ENCODE peak calls at places on chromosomes 4 and X, in nine cellular contexts. One of them, this sample, is unnamed.

GRCh38 chr4:74449571-74450297 is 4.8 kb downstream of the AREG start:
- DNase-seq in transverse colon: no peak
- DNase-seq in A549: peak; percentile 45
- DNase-seq in MG63: no peak
- DNase-seq in upper lobe of right lung: no peak
- DNase-seq in ovary: no peak
- DNase-seq in psoas muscle: no peak
- DNase-seq in tibial artery: no peak
- DNase-seq in effector memory CD4-positive, alpha-beta T cell: no peak
- DNase-seq in this sample: no peak

GRCh38 chr4:146146918-146147317 is 28.6 kb upstream of the LSM6 start:
- DNase-seq in transverse colon: no peak
- DNase-seq in A549: no peak
- DNase-seq in MG63: no peak
- DNase-seq in upper lobe of right lung: no peak
- DNase-seq in ovary: no peak
- DNase-seq in psoas muscle: no peak
- DNase-seq in tibial artery: no peak
- DNase-seq in effector memory CD4-positive, alpha-beta T cell: no peak
- DNase-seq in this sample: no peak

GRCh38 chrX:43663173-43663572 is 7.1 kb downstream of the MAOA start:
- DNase-seq in transverse colon: no peak
- DNase-seq in A549: no peak
- DNase-seq in MG63: no peak
- DNase-seq in upper lobe of right lung: no peak
- DNase-seq in ovary: no peak
- DNase-seq in psoas muscle: no peak
- DNase-seq in tibial artery: no peak
- DNase-seq in effector memory CD4-positive, alpha-beta T cell: no peak
- DNase-seq in this sample: no peak

GRCh38 chr4:87465739-87466366 is 43.5 kb downstream of the NUDT9 start:
- DNase-seq in transverse colon: no peak
- DNase-seq in A549: peak; percentile 54
- DNase-seq in MG63: no peak
- DNase-seq in upper lobe of right lung: no peak
- DNase-seq in ovary: no peak
- DNase-seq in psoas muscle: no peak
- DNase-seq in tibial artery: no peak
- DNase-seq in effector memory CD4-positive, alpha-beta T cell: no peak
- DNase-seq in this sample: no peak

GRCh38 chr4:48781968-48782367 is 1.9 kb upstream of the FRYL start:
- DNase-seq in transverse colon: no peak
- DNase-seq in A549: no peak
- DNase-seq in MG63: no peak
- DNase-seq in upper lobe of right lung: no peak
- DNase-seq in ovary: no peak
- DNase-seq in psoas muscle: no peak
- DNase-seq in tibial artery: no peak
- DNase-seq in effector memory CD4-positive, alpha-beta T cell: no peak
- DNase-seq in this sample: no peak

GRCh38 chrX:64205735-64206491 is 405 bp upstream of the AMER1 start:
- DNase-seq in transverse colon: peak; percentile 95
- DNase-seq in A549: peak; percentile 93
- DNase-seq in MG63: peak; percentile 95
- DNase-seq in upper lobe of right lung: peak; percentile 96
- DNase-seq in ovary: peak; percentile 95
- DNase-seq in psoas muscle: peak; percentile 92
- DNase-seq in tibial artery: peak; percentile 94
- DNase-seq in effector memory CD4-positive, alpha-beta T cell: peak; percentile 76
- DNase-seq in this sample: peak; percentile 79

GRCh38 chr4:148443550-148444295 is 1.5 kb upstream of the NR3C2 start:
- DNase-seq in transverse colon: peak; percentile 40
- DNase-seq in A549: no peak
- DNase-seq in MG63: no peak
- DNase-seq in upper lobe of right lung: peak; percentile 82
- DNase-seq in ovary: peak; percentile 68
- DNase-seq in psoas muscle: peak; percentile 39
- DNase-seq in tibial artery: peak; percentile 48
- DNase-seq in effector memory CD4-positive, alpha-beta T cell: peak; percentile 4
- DNase-seq in this sample: peak; percentile 17

GRCh38 chr4:27003602-27004238 is 143.1 kb downstream of the STIM2 start:
- DNase-seq in transverse colon: no peak
- DNase-seq in A549: no peak
- DNase-seq in MG63: no peak
- DNase-seq in upper lobe of right lung: no peak
- DNase-seq in ovary: no peak
- DNase-seq in psoas muscle: no peak
- DNase-seq in tibial artery: no peak
- DNase-seq in effector memory CD4-positive, alpha-beta T cell: no peak
- DNase-seq in this sample: no peak

GRCh38 chrX:69759921-69760625 is 144.2 kb downstream of the EDA start:
- DNase-seq in transverse colon: no peak
- DNase-seq in A549: no peak
- DNase-seq in MG63: no peak
- DNase-seq in upper lobe of right lung: no peak
- DNase-seq in ovary: no peak
- DNase-seq in psoas muscle: no peak
- DNase-seq in tibial artery: no peak
- DNase-seq in effector memory CD4-positive, alpha-beta T cell: no peak
- DNase-seq in this sample: no peak

GRCh38 chr4:139735381-139736256 is 70.0 kb downstream of the MGST2 start:
- DNase-seq in transverse colon: no peak
- DNase-seq in A549: no peak
- DNase-seq in MG63: no peak
- DNase-seq in upper lobe of right lung: peak; percentile 66
- DNase-seq in ovary: peak; percentile 74
- DNase-seq in psoas muscle: peak; percentile 38
- DNase-seq in tibial artery: peak; percentile 36
- DNase-seq in effector memory CD4-positive, alpha-beta T cell: no peak
- DNase-seq in this sample: no peak

GRCh38 chr4:69813628-69814027 is 46.3 kb downstream of the SULT1E1 start:
- DNase-seq in transverse colon: no peak
- DNase-seq in A549: no peak
- DNase-seq in MG63: no peak
- DNase-seq in upper lobe of right lung: no peak
- DNase-seq in ovary: no peak
- DNase-seq in psoas muscle: no peak
- DNase-seq in tibial artery: no peak
- DNase-seq in effector memory CD4-positive, alpha-beta T cell: no peak
- DNase-seq in this sample: no peak

GRCh38 chr4:77047037-77047436 is 28.8 kb downstream of the CCNI start:
- DNase-seq in transverse colon: no peak
- DNase-seq in A549: no peak
- DNase-seq in MG63: no peak
- DNase-seq in upper lobe of right lung: no peak
- DNase-seq in ovary: no peak
- DNase-seq in psoas muscle: no peak
- DNase-seq in tibial artery: no peak
- DNase-seq in effector memory CD4-positive, alpha-beta T cell: no peak
- DNase-seq in this sample: no peak

GRCh38 chr4:178027796-178028195 is 585.6 kb upstream of the AGA start:
- DNase-seq in transverse colon: no peak
- DNase-seq in A549: no peak
- DNase-seq in MG63: no peak
- DNase-seq in upper lobe of right lung: no peak
- DNase-seq in ovary: no peak
- DNase-seq in psoas muscle: no peak
- DNase-seq in tibial artery: no peak
- DNase-seq in effector memory CD4-positive, alpha-beta T cell: no peak
- DNase-seq in this sample: no peak

GRCh38 chr4:60944070-60944469 is 256.1 kb upstream of the ADGRL3 start:
- DNase-seq in transverse colon: no peak
- DNase-seq in A549: peak; percentile 7
- DNase-seq in MG63: no peak
- DNase-seq in upper lobe of right lung: no peak
- DNase-seq in ovary: no peak
- DNase-seq in psoas muscle: no peak
- DNase-seq in tibial artery: no peak
- DNase-seq in effector memory CD4-positive, alpha-beta T cell: no peak
- DNase-seq in this sample: no peak

GRCh38 chrX:149286940-149287349 is 218.2 kb downstream of the IDS start:
- DNase-seq in transverse colon: peak; percentile 19
- DNase-seq in A549: peak; percentile 38
- DNase-seq in MG63: no peak
- DNase-seq in upper lobe of right lung: no peak
- DNase-seq in ovary: no peak
- DNase-seq in psoas muscle: peak; percentile 8
- DNase-seq in tibial artery: no peak
- DNase-seq in effector memory CD4-positive, alpha-beta T cell: peak; percentile 0
- DNase-seq in this sample: no peak

GRCh38 chrX:141638601-141639000 is 49.1 kb downstream of the SPANXA2 start:
- DNase-seq in transverse colon: no peak
- DNase-seq in A549: no peak
- DNase-seq in MG63: no peak
- DNase-seq in upper lobe of right lung: no peak
- DNase-seq in ovary: no peak
- DNase-seq in psoas muscle: no peak
- DNase-seq in tibial artery: no peak
- DNase-seq in effector memory CD4-positive, alpha-beta T cell: no peak
- DNase-seq in this sample: no peak

DNA sequence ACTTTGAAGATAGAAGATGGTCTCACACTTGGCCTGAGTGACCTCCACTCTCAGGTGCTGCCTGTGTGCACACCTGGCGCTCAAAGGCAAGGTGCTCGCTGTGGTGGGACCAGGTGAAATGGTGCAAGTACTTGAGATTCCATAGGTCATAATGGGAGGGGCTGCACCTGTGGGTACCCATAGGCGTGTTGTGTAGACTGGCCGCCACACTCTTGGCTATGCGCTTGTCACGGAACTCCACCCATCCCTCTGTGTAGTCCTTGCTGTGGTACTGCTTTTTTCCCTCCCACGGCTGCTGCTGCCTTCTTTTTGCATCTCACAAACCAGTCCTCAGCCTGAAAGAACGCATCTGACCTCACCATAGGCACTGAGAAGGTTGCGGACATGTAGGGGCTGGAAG is 27.0 kb downstream of the METAP1 start:
- DNase-seq in transverse colon: no peak
- DNase-seq in A549: no peak
- DNase-seq in MG63: no peak
- DNase-seq in upper lobe of right lung: no peak
- DNase-seq in ovary: no peak
- DNase-seq in psoas muscle: no peak
- DNase-seq in tibial artery: no peak
- DNase-seq in effector memory CD4-positive, alpha-beta T cell: no peak
- DNase-seq in this sample: no peak
- H3K9me3 ChIP-seq in transverse colon: peaks cover 5% of the 10 kb centered on the region
- H3K9me3 ChIP-seq in A549: peaks cover 8% of the 10 kb centered on the region
- H3K9me3 ChIP-seq in MG63: no peaks in the 10 kb centered on the region
- H3K9me3 ChIP-seq in upper lobe of right lung: no peaks in the 10 kb centered on the region
- H3K9me3 ChIP-seq in ovary: no peaks in the 10 kb centered on the region
- H3K9me3 ChIP-seq in psoas muscle: peaks cover 9% of the 10 kb centered on the region
- H3K9me3 ChIP-seq in tibial artery: no peaks in the 10 kb centered on the region
- H3K9me3 ChIP-seq in effector memory CD4-positive, alpha-beta T cell: peaks cover 13% of the 10 kb centered on the region
- H3K9me3 ChIP-seq in this sample: peaks cover 5% of the 10 kb centered on the region

GRCh38 chr4:110614173-110614948 is 8.5 kb downstream of the PITX2 start:
- DNase-seq in transverse colon: no peak
- DNase-seq in A549: no peak
- DNase-seq in MG63: no peak
- DNase-seq in upper lobe of right lung: no peak
- DNase-seq in ovary: no peak
- DNase-seq in psoas muscle: no peak
- DNase-seq in tibial artery: no peak
- DNase-seq in effector memory CD4-positive, alpha-beta T cell: no peak
- DNase-seq in this sample: no peak
- H3K9me3 ChIP-seq in transverse colon: no peaks in the 10 kb centered on the region
- H3K9me3 ChIP-seq in A549: no peaks in the 10 kb centered on the region
- H3K9me3 ChIP-seq in MG63: no peaks in the 10 kb centered on the region
- H3K9me3 ChIP-seq in upper lobe of right lung: no peaks in the 10 kb centered on the region
- H3K9me3 ChIP-seq in ovary: no peaks in the 10 kb centered on the region
- H3K9me3 ChIP-seq in psoas muscle: no peaks in the 10 kb centered on the region
- H3K9me3 ChIP-seq in tibial artery: no peaks in the 10 kb centered on the region
- H3K9me3 ChIP-seq in effector memory CD4-positive, alpha-beta T cell: no peaks in the 10 kb centered on the region
- H3K9me3 ChIP-seq in this sample: no peaks in the 10 kb centered on the region

GRCh38 chr4:168978001-168978700 is 31.9 kb downstream of the CBR4 start:
- DNase-seq in transverse colon: no peak
- DNase-seq in A549: no peak
- DNase-seq in MG63: no peak
- DNase-seq in upper lobe of right lung: no peak
- DNase-seq in ovary: no peak
- DNase-seq in psoas muscle: no peak
- DNase-seq in tibial artery: no peak
- DNase-seq in effector memory CD4-positive, alpha-beta T cell: no peak
- DNase-seq in this sample: no peak
- H3K9me3 ChIP-seq in transverse colon: peaks cover 15% of the 10 kb centered on the region
- H3K9me3 ChIP-seq in A549: peaks cover 9% of the 10 kb centered on the region
- H3K9me3 ChIP-seq in MG63: peaks cover 5% of the 10 kb centered on the region
- H3K9me3 ChIP-seq in upper lobe of right lung: peaks cover 10% of the 10 kb centered on the region
- H3K9me3 ChIP-seq in ovary: no peaks in the 10 kb centered on the region
- H3K9me3 ChIP-seq in psoas muscle: peaks cover 13% of the 10 kb centered on the region
- H3K9me3 ChIP-seq in tibial artery: no peaks in the 10 kb centered on the region
- H3K9me3 ChIP-seq in effector memory CD4-positive, alpha-beta T cell: peaks cover 14% of the 10 kb centered on the region
- H3K9me3 ChIP-seq in this sample: peaks cover 12% of the 10 kb centered on the region

GRCh38 chr4:107711831-107712230 is 8.2 kb downstream of the PAPSS1 start:
- DNase-seq in transverse colon: no peak
- DNase-seq in A549: no peak
- DNase-seq in MG63: no peak
- DNase-seq in upper lobe of right lung: no peak
- DNase-seq in ovary: no peak
- DNase-seq in psoas muscle: no peak
- DNase-seq in tibial artery: no peak
- DNase-seq in effector memory CD4-positive, alpha-beta T cell: no peak
- DNase-seq in this sample: no peak

GRCh38 chr4:107710493-107711459 is 9.3 kb downstream of the PAPSS1 start:
- DNase-seq in transverse colon: no peak
- DNase-seq in A549: no peak
- DNase-seq in MG63: no peak
- DNase-seq in upper lobe of right lung: no peak
- DNase-seq in ovary: no peak
- DNase-seq in psoas muscle: no peak
- DNase-seq in tibial artery: no peak
- DNase-seq in effector memory CD4-positive, alpha-beta T cell: no peak
- DNase-seq in this sample: no peak

GRCh38 chr4:107709916-107710315 is 10.1 kb downstream of the PAPSS1 start:
- DNase-seq in transverse colon: no peak
- DNase-seq in A549: no peak
- DNase-seq in MG63: no peak
- DNase-seq in upper lobe of right lung: no peak
- DNase-seq in ovary: no peak
- DNase-seq in psoas muscle: no peak
- DNase-seq in tibial artery: no peak
- DNase-seq in effector memory CD4-positive, alpha-beta T cell: no peak
- DNase-seq in this sample: no peak

GRCh38 chr4:107705742-107706556 is 14.1 kb downstream of the PAPSS1 start:
- DNase-seq in transverse colon: no peak
- DNase-seq in A549: no peak
- DNase-seq in MG63: no peak
- DNase-seq in upper lobe of right lung: no peak
- DNase-seq in ovary: no peak
- DNase-seq in psoas muscle: no peak
- DNase-seq in tibial artery: no peak
- DNase-seq in effector memory CD4-positive, alpha-beta T cell: no peak
- DNase-seq in this sample: no peak

DNA sequence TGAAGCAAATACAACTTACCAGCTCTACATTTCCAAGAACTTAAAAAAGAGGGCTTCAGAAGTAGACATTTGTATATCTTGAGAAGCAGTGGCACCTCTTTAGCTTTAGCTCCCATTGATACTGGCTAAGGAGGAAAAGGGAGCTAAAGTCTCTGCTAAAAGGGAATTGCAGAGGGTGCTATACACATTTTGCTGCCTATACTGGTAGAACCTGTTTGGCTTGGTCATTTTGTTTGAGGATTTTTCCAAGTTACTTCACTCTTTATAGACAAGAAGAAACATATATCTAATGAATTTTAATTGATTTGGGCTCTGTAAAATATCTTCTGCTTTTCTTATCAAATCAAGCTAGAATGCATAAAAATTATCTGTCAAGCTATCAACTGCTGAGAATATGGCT is 11.8 kb downstream of the PAPSS1 start:
- DNase-seq in transverse colon: no peak
- DNase-seq in A549: no peak
- DNase-seq in MG63: no peak
- DNase-seq in upper lobe of right lung: no peak
- DNase-seq in ovary: no peak
- DNase-seq in psoas muscle: no peak
- DNase-seq in tibial artery: no peak
- DNase-seq in effector memory CD4-positive, alpha-beta T cell: no peak
- DNase-seq in this sample: no peak
- H3K9me3 ChIP-seq in transverse colon: peaks cover 24% of the 10 kb centered on the region
- H3K9me3 ChIP-seq in A549: peaks cover 29% of the 10 kb centered on the region
- H3K9me3 ChIP-seq in MG63: no peaks in the 10 kb centered on the region
- H3K9me3 ChIP-seq in upper lobe of right lung: peaks cover 12% of the 10 kb centered on the region
- H3K9me3 ChIP-seq in ovary: no peaks in the 10 kb centered on the region
- H3K9me3 ChIP-seq in psoas muscle: peaks cover 21% of the 10 kb centered on the region
- H3K9me3 ChIP-seq in tibial artery: no peaks in the 10 kb centered on the region
- H3K9me3 ChIP-seq in effector memory CD4-positive, alpha-beta T cell: peaks cover 9% of the 10 kb centered on the region
- H3K9me3 ChIP-seq in this sample: peaks cover 15% of the 10 kb centered on the region

This sample was measured in T-helper 17 cell.